ENCODE peak calls at places on chromosomes 13 and 19, in four cellular contexts. S, J, L and N are unnamed samples.

GRCh38 chr13:23554000-23554399 is 16.2 kb upstream of the TNFRSF19 start:
- DNase-seq in S (peak), L (no peak), J (no peak), N (no peak)

GRCh38 chr19:55080121-55080914 is 4.6 kb downstream of the EPS8L1 start:
- DNase-seq in L (peak), S (peak), J (peak), N (peak)

GRCh38 chr19:5127710-5128109 is 158.8 kb downstream of the KDM4B start:
- DNase-seq in J (no peak), L (no peak), S (no peak), N (no peak)

GRCh38 chr13:41492432-41493267 is 35.3 kb downstream of the RGCC start:
- DNase-seq in L (no peak), J (no peak), S (no peak), N (no peak)

GRCh38 chr19:5339470-5339949 is 1.1 kb downstream of the PTPRS start:
- DNase-seq in S (no peak), L (no peak), J (no peak), N (no peak)

GRCh38 chr13:35720290-35720689 is 243.8 kb upstream of the MAB21L1 start:
- DNase-seq in J (no peak), L (no peak), S (no peak), N (no peak)

GRCh38 chr19:32717496-32717895 is 2.1 kb upstream of the TDRD12 start:
- DNase-seq in L (no peak), S (no peak), J (no peak), N (no peak)

GRCh38 chr19:31444931-31445330 is 95.7 kb upstream of the TSHZ3 start:
- DNase-seq in S (no peak), L (no peak), J (no peak), N (no peak)

GRCh38 chr13:102651892-102652291 is 43.0 kb downstream of the METTL21C start:
- DNase-seq in L (no peak), J (no peak), S (peak), N (no peak)

GRCh38 chr13:50365683-50366391 is 350.6 kb downstream of the KCNRG start:
- DNase-seq in S (no peak), L (no peak), J (peak), N (no peak)

GRCh38 chr19:6340493-6341201 is 7.2 kb upstream of the ACER1 start:
- DNase-seq in S (no peak), J (no peak), L (peak), N (no peak)

GRCh38 chr19:13100031-13100588 is 2.5 kb downstream of the LYL1 start:
- DNase-seq in S (no peak), L (no peak), J (no peak), N (peak)

GRCh38 chr19:7618366-7618765 is 11.0 kb downstream of the XAB2 start:
- DNase-seq in L (peak), S (no peak), J (peak), N (no peak)

GRCh38 chr19:51754106-51754505 is 2.4 kb upstream of the FPR1 start:
- DNase-seq in S (no peak), L (no peak), J (no peak), N (no peak)

GRCh38 chr13:101520672-101521071 is 68.2 kb downstream of the ITGBL1 start:
- DNase-seq in J (no peak), L (no peak), S (peak), N (no peak)

GRCh38 chr13:69565334-69565733 is 542.3 kb upstream of the ATXN8OS start:
- DNase-seq in J (peak), L (peak), S (no peak), N (peak)

GRCh38 chr13:51998723-51999471 is 12.4 kb downstream of the ATP7B start:
- DNase-seq in S (no peak), J (peak), L (no peak), N (no peak)

GRCh38 chr13:73556902-73557301 is 498.1 kb downstream of the KLF5 start:
- DNase-seq in J (no peak), S (no peak), L (no peak), N (no peak)

GRCh38 chr13:27482996-27483395 is 32.6 kb upstream of the MTIF3 start:
- DNase-seq in J (no peak), L (no peak), S (no peak), N (no peak)

GRCh38 chr13:27954406-27954851 is 14.7 kb downstream of the CDX2 start:
- DNase-seq in J (no peak), S (no peak), L (no peak), N (peak)

GRCh38 chr19:40613669-40614594 is 12.8 kb downstream of the LTBP4 start:
- DNase-seq in S (peak), L (peak), J (no peak), N (peak)

GRCh38 chr19:45446295-45446694 is 21.5 kb upstream of the FOSB start:
- DNase-seq in S (peak), J (peak), L (no peak), N (peak)

GRCh38 chr19:31372245-31372781 is 23.1 kb upstream of the TSHZ3 start:
- DNase-seq in S (no peak), L (no peak), J (no peak), N (no peak)

GRCh38 chr19:6048808-6049405 is 61.4 kb downstream of the RFX2 start:
- DNase-seq in S (peak), L (peak), J (peak), N (peak)

GRCh38 chr19:44598880-44599279 is 14.5 kb upstream of the IGSF23 start:
- DNase-seq in J (no peak), S (no peak), L (peak), N (no peak)

GRCh38 chr13:40251343-40252032 is 415.0 kb downstream of the FOXO1 start:
- DNase-seq in L (no peak), S (no peak), J (no peak), N (no peak)

GRCh38 chr19:51359294-51359693 is 6.9 kb downstream of the ETFB start:
- DNase-seq in S (peak), J (no peak), L (no peak), N (no peak)

GRCh38 chr13:30333601-30334000 is 26.2 kb upstream of the KATNAL1 start:
- DNase-seq in L (no peak), J (no peak), S (no peak), N (no peak)

GRCh38 chr13:74841123-74841522 is 640.8 kb downstream of the TBC1D4 start:
- DNase-seq in J (no peak), L (no peak), S (no peak), N (no peak)

GRCh38 chr19:18051887-18052286 is 34.8 kb downstream of the IL12RB1 start:
- DNase-seq in L (no peak), J (no peak), S (no peak), N (no peak)

GRCh38 chr13:63189712-63190111 is 1774.1 kb upstream of the PCDH20 start:
- DNase-seq in L (no peak), S (no peak), J (no peak), N (no peak)

GRCh38 chr13:113023217-113023597 is 54.2 kb downstream of the MCF2L start:
- DNase-seq in S (no peak), L (no peak), J (peak), N (no peak)

GRCh38 chr13:75482070-75482819 is at the start of gene TBC1D4:
- DNase-seq in S (peak), L (peak), J (peak), N (peak)

GRCh38 chr19:10402441-10403038 is 802 bp downstream of the CDC37 start:
- DNase-seq in L (peak), S (no peak), J (peak), N (no peak)

GRCh38 chr13:98656223-98656622 is 79.3 kb upstream of the STK24 start:
- DNase-seq in L (no peak), S (no peak), J (no peak), N (no peak)

GRCh38 chr13:111165189-111165588 is 50.1 kb downstream of the ARHGEF7 start:
- DNase-seq in L (no peak), S (no peak), J (no peak), N (no peak)

GRCh38 chr13:113406321-113407102 is 42.6 kb upstream of the GRTP1 start:
- DNase-seq in L (no peak), J (no peak), S (no peak), N (no peak)

GRCh38 chr13:40596484-40596883 is 70.0 kb downstream of the FOXO1 start:
- DNase-seq in S (no peak), L (no peak), J (no peak), N (no peak)

DNA sequence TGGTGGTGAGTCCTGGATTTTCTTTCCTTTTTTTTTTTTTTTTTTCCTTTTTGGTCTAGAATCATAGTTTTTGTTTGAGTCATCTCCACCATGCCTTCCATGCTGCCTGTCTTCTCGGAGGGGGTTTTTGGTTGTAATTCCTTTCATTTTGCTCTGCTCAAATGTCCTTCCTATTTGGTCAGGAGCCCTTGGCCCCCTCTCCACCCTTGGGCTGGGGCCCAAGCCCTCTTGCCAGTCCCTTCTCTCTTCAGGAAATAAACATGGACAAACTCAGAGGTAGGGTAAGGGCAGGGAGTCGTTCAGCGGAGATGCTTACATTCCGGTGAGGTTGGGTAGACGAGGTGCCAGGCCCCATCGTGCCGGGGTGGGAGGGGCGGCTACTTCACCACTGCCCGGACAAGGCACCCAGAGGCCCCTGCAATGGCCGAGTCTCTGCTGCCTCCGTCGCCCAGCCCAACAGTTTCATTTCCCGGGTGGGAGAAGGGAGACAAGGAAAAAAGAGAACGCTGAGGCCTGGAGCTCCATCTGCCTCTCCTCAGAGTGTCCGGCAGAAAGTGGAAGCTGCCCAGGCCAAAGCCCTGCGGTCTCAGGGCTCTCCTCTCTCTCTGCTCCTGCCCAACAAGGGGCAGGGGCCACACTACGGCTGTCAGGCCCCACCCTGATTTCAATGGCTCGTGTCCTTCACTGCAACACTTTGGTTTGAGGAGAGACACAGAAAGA is 12.7 kb downstream of the ZNF574 start:
- DNase-seq in L (no peak), J (no peak), S (peak), N (no peak)
- TF ChIP-seq POLR2A in L (no peak), J (no peak), S (no peak), N (no peak)

GRCh38 chr13:20474515-20474914 is 51.1 kb downstream of the CRYL1 start:
- DNase-seq in L (no peak), J (no peak), S (no peak), N (no peak)

GRCh38 chr13:20477394-20477793 is 48.3 kb downstream of the CRYL1 start:
- DNase-seq in S (no peak), J (no peak), L (no peak), N (no peak)

GRCh38 chr13:20473139-20473538 is 52.5 kb downstream of the CRYL1 start:
- DNase-seq in S (peak), L (no peak), J (no peak), N (no peak)

GRCh38 chr13:20473888-20474287 is 51.8 kb downstream of the CRYL1 start:
- DNase-seq in J (no peak), L (no peak), S (no peak), N (no peak)

DNA sequence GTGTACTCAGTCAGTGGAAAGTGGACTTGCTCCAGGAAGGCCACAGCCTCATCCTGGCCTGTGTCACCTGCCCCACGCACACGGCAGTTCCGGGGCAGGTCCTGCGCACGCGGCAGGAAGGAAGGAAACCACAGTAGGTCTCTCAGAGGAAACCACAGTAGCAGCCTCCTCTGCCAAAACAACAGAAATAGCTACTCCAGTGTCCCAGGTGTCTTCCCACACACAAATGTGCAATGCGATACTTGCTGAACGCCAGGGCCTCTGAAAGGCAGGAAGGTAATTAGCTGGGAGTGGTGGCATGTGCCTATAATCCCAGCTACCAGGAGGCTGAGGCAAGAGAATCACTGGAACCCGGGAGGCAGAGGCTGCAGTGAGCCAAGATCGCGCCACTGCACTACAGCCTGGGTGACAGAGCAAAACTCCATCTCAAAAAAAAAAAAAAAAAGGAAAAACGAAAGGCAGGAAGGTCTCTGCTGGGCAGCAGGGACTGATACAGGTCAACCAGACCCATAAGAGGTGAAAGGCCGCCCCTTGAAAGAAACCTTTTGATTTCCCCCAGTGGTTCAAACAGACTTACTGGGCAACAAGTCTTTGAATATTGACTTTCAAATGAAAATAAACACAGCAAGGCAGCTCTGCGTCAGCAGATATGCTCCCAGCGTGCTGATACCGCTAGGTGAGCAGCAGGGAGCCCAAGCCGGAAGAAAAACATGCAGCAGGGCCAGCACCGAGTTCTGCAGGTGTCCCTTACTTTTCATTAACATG is 49.5 kb downstream of the CRYL1 start:
- DNase-seq in L (no peak), S (no peak), J (no peak), N (no peak)
- TF ChIP-seq MAZ in L (no peak), S (no peak), J (no peak), N (no peak)

GRCh38 chr19:29831041-29831548 is 19.3 kb downstream of the CCNE1 start:
- DNase-seq in L (no peak), J (no peak), S (no peak), N (no peak)
- TF ChIP-seq POLR2A in L (no peak), J (no peak), S (no peak), N (no peak)

GRCh38 chr19:29685326-29685725 is 20.1 kb downstream of the PLEKHF1 start:
- DNase-seq in S (no peak), J (no peak), L (no peak), N (no peak)
- TF ChIP-seq MAZ in S (no peak), J (no peak), L (no peak), N (no peak)

DNA sequence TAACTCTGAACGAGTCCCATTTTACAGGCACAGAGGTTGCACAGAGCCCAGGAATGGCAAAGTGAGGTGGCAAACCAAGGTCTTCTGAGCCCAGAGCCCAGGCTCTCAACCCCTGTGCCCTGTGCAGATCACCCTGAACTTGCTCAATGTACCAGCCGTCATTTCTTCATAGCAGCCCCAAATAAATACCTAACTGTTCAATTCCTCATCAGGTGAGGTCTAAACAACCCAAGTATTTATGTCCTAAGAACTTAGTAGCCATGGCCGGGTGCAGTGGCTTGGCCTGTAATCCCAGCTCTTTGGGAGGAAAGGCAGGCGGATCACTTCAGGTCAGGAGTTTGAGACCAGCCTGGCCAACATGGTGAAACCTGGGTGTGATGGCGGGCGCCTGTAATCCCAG is 21.8 kb upstream of the PNMA8B start:
- DNase-seq in J (no peak), S (no peak), L (no peak), N (no peak)
- TF ChIP-seq POLR2A in J (no peak), S (no peak), L (no peak), N (no peak)

GRCh38 chr13:76886292-76887061 is at the start of gene KCTD12:
- DNase-seq in S (peak), L (peak), J (no peak), N (peak)
- TF ChIP-seq MAZ in S (peak), L (no peak), J (no peak), N (no peak)